ENCODE peak calls at places on chromosome 3, in six cellular contexts. J is A549, K is K562, C is SK-N-SH, I is tibial nerve, L is ovary. D is an unnamed sample. For H3K4me1, the result is how much of the 10 kb centered on the place peaks cover.

GRCh38 chr3:85208650-85209049 is 249.9 kb downstream of the CADM2 start:
- DNase-seq in J (no peak), K (no peak), C (no peak), I (no peak), L (no peak), D (no peak)

GRCh38 chr3:108131795-108132134 is 40.9 kb upstream of the CD47 start:
- DNase-seq in J (no peak), K (no peak), C (no peak), I (no peak), L (no peak), D (no peak)

GRCh38 chr3:119352863-119353527 is 58.8 kb downstream of the ARHGAP31 start:
- DNase-seq in J (peak), K (peak), C (no peak), I (no peak), L (no peak), D (no peak)

GRCh38 chr3:113186566-113186965 is 24.8 kb upstream of the BOC start:
- DNase-seq in J (no peak), K (no peak), C (no peak), I (no peak), L (no peak), D (no peak)

GRCh38 chr3:9113040-9113439 is 136.4 kb downstream of the SRGAP3 start:
- DNase-seq in J (no peak), K (no peak), C (no peak), I (no peak), L (no peak), D (no peak)

GRCh38 chr3:76970006-76970680 is 69.8 kb upstream of the ROBO2 start:
- DNase-seq in J (no peak), K (no peak), C (no peak), I (no peak), L (no peak), D (no peak)

GRCh38 chr3:65953301-65953812 is 85.4 kb downstream of the MAGI1 start:
- DNase-seq in J (no peak), K (no peak), C (no peak), I (no peak), L (no peak), D (no peak)

GRCh38 chr3:15267502-15267901 is 61.5 kb downstream of the CAPN7 start:
- DNase-seq in J (no peak), K (no peak), C (no peak), I (no peak), L (no peak), D (no peak)

GRCh38 chr3:99559196-99559595 is 79.2 kb upstream of the COL8A1 start:
- DNase-seq in J (no peak), K (no peak), C (no peak), I (no peak), L (no peak), D (no peak)

GRCh38 chr3:190666801-190667200 is 152.9 kb downstream of the IL1RAP start:
- DNase-seq in J (no peak), K (no peak), C (no peak), I (no peak), L (no peak), D (no peak)

GRCh38 chr3:11570789-11571495 is 72.8 kb downstream of the VGLL4 start:
- DNase-seq in J (no peak), K (no peak), C (no peak), I (no peak), L (no peak), D (peak)

GRCh38 chr3:36597422-36597821 is 166.9 kb downstream of the DCLK3 start:
- DNase-seq in J (peak), K (no peak), C (no peak), I (no peak), L (no peak), D (no peak)

GRCh38 chr3:122688996-122689395 is 8.4 kb downstream of the PARP14 start:
- DNase-seq in J (no peak), K (no peak), C (no peak), I (no peak), L (no peak), D (no peak)

GRCh38 chr3:32553459-32553858 is 17.2 kb downstream of the DYNC1LI1 start:
- DNase-seq in J (no peak), K (no peak), C (no peak), I (no peak), L (no peak), D (no peak)

GRCh38 chr3:28104896-28105554 is 136.4 kb upstream of the CMC1 start:
- DNase-seq in J (no peak), K (no peak), C (no peak), I (no peak), L (no peak), D (no peak)

GRCh38 chr3:61928020-61928419 is 366.6 kb downstream of the PTPRG start:
- DNase-seq in J (no peak), K (no peak), C (no peak), I (no peak), L (no peak), D (no peak)

GRCh38 chr3:116129187-116129945 is 315.9 kb downstream of the LSAMP start:
- DNase-seq in J (no peak), K (no peak), C (no peak), I (no peak), L (peak), D (no peak)

GRCh38 chr3:126979076-126979628 is 3.8 kb upstream of the PLXNA1 start:
- DNase-seq in J (no peak), K (peak), C (no peak), I (no peak), L (no peak), D (no peak)

GRCh38 chr3:55486857-55487375 is at the start of gene WNT5A:
- DNase-seq in J (peak), K (no peak), C (peak), I (no peak), L (peak), D (peak)

GRCh38 chr3:27637346-27638000 is 84.7 kb downstream of the EOMES start:
- DNase-seq in J (no peak), K (no peak), C (no peak), I (no peak), L (no peak), D (no peak)

GRCh38 chr3:172520332-172520831 is 2.8 kb downstream of the TNFSF10 start:
- DNase-seq in J (no peak), K (no peak), C (no peak), I (no peak), L (no peak), D (no peak)

GRCh38 chr3:52070724-52071621 is 14.6 kb upstream of the DUSP7 start:
- DNase-seq in J (no peak), K (no peak), C (peak), I (no peak), L (no peak), D (no peak)

GRCh38 chr3:44509985-44510360 is 32.5 kb upstream of the ZNF445 start:
- DNase-seq in J (peak), K (peak), C (no peak), I (no peak), L (no peak), D (no peak)

GRCh38 chr3:45786801-45787495 is 9.4 kb downstream of the SLC6A20 start:
- DNase-seq in J (no peak), K (no peak), C (no peak), I (no peak), L (no peak), D (no peak)

GRCh38 chr3:170247875-170248274 is 25.7 kb downstream of the PRKCI start:
- DNase-seq in J (no peak), K (no peak), C (no peak), I (no peak), L (no peak), D (no peak)

GRCh38 chr3:50323614-50324199 is 1.2 kb upstream of the HYAL2 start:
- DNase-seq in J (no peak), K (no peak), C (no peak), I (no peak), L (no peak), D (no peak)

GRCh38 chr3:69527498-69527897 is 141.6 kb upstream of the FRMD4B start:
- DNase-seq in J (no peak), K (no peak), C (no peak), I (no peak), L (no peak), D (no peak)

GRCh38 chr3:187101184-187102072 is 37.9 kb downstream of the RPL39L start:
- DNase-seq in J (peak), K (peak), C (peak), I (peak), L (peak), D (no peak)

GRCh38 chr3:81743096-81744025 is 18.1 kb downstream of the GBE1 start:
- DNase-seq in J (peak), K (peak), C (no peak), I (no peak), L (no peak), D (no peak)

GRCh38 chr3:151709847-151710246 is 23.9 kb upstream of the AADACL2 start:
- DNase-seq in J (no peak), K (no peak), C (no peak), I (no peak), L (no peak), D (no peak)

GRCh38 chr3:69359916-69360315 is 26.0 kb downstream of the FRMD4B start:
- DNase-seq in J (no peak), K (no peak), C (no peak), I (no peak), L (no peak), D (no peak)

GRCh38 chr3:107680698-107681097 is 157.9 kb downstream of the BBX start:
- DNase-seq in J (no peak), K (no peak), C (no peak), I (no peak), L (no peak), D (no peak)

GRCh38 chr3:187567741-187568140 is 102.5 kb downstream of the SST start:
- DNase-seq in J (no peak), K (no peak), C (no peak), I (no peak), L (no peak), D (no peak)

GRCh38 chr3:152402698-152403456 is 134.1 kb downstream of the MBNL1 start:
- DNase-seq in J (no peak), K (peak), C (no peak), I (no peak), L (no peak), D (no peak)

GRCh38 chr3:125121246-125122010 is 65.6 kb upstream of the HEG1 start:
- DNase-seq in J (no peak), K (no peak), C (no peak), I (no peak), L (no peak), D (no peak)

GRCh38 chr3:112388972-112389371 is 56.0 kb downstream of the CD200 start:
- DNase-seq in J (no peak), K (no peak), C (no peak), I (no peak), L (no peak), D (no peak)

DNA sequence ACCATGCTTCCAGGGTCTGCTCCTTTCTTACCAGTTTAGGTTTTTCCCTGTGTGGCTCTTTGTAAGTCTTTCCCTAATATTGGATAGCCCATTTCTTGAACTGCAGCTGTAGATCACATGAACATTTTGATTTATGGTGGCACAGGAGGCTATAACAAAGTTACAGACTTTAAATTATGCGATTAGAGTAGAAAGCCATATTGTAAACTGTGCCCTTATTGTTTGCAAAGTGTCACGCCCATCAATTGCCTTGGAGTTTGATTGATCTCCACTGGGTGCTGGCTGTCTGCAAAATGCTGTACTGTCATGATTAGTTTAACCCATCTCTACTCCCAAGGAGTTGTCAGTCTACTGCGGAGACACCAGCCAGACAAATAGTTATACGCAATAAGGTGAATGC is 110.3 kb downstream of the CACNA2D3 start:
- DNase-seq in J (no peak), K (no peak), C (no peak), I (no peak), L (no peak), D (no peak)
- TF ChIP-seq EP300 in J (no peak), K (no peak), C (no peak), I (no peak), L (no peak), D (no peak)

DNA sequence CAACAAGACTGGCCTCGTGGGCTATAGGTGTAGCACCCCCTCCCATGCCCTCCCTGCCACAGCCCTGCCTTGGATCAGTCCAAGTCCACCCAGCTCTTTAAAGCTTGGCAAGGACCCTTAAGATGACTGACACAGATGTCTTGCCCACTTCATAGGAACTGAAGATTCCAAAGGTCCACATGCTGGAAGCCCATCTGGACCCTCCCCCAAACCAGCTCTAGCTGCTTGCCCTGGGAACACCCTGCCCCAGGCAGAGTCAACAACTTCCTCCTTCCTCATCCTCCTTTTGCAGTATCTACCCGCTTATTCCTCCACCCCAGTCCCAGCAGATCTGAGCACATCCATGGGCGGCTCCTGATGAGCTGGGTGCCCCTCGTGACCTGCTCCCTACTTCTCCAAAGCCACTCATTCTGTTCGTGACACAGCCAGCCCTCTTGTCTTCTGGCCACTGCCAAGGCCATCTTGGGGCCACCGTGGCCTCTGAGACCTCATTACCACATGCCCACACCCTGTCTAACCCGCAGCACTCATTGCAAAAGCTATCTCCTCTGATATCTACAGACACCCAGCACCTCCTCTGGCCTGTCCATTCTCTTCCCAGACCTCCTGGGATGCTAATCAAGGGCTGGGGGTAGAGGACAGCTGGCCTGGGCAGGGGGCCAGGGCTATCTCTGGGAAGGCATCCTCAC is 2.0 kb upstream of the PFKFB4 start:
- DNase-seq in J (no peak), K (no peak), C (peak), I (peak), L (no peak), D (peak)
- H3K4me1 ChIP-seq in J (half or more), K (half or more), C (half or more), I (under half), L (under half), D (half or more)

GRCh38 chr3:7195934-7196333 is 335.0 kb downstream of the GRM7 start:
- DNase-seq in J (no peak), K (no peak), C (no peak), I (no peak), L (no peak), D (no peak)

GRCh38 chr3:7193271-7193670 is 332.4 kb downstream of the GRM7 start:
- DNase-seq in J (no peak), K (no peak), C (no peak), I (no peak), L (no peak), D (no peak)

GRCh38 chr3:7188551-7188950 is 327.6 kb downstream of the GRM7 start:
- DNase-seq in J (no peak), K (no peak), C (no peak), I (no peak), L (no peak), D (no peak)

GRCh38 chr3:7190094-7190493 is 329.2 kb downstream of the GRM7 start:
- DNase-seq in J (no peak), K (no peak), C (no peak), I (no peak), L (no peak), D (no peak)

GRCh38 chr3:7194081-7194835 is 333.3 kb downstream of the GRM7 start:
- DNase-seq in J (no peak), K (no peak), C (no peak), I (no peak), L (no peak), D (no peak)
- TF ChIP-seq EP300 in J (no peak), K (no peak), C (no peak), I (no peak), L (no peak), D (no peak)

GRCh38 chr3:158350971-158351370 is 220.0 kb upstream of the MLF1 start:
- DNase-seq in J (no peak), K (no peak), C (no peak), I (no peak), L (no peak), D (no peak)
- H3K4me1 ChIP-seq in J (under half), K (under half), C (under half), I (under half), L (under half), D (under half)

GRCh38 chr3:191686626-191687025 is 225.7 kb downstream of the PYDC2 start:
- DNase-seq in J (no peak), K (no peak), C (no peak), I (no peak), L (no peak), D (no peak)

DNA sequence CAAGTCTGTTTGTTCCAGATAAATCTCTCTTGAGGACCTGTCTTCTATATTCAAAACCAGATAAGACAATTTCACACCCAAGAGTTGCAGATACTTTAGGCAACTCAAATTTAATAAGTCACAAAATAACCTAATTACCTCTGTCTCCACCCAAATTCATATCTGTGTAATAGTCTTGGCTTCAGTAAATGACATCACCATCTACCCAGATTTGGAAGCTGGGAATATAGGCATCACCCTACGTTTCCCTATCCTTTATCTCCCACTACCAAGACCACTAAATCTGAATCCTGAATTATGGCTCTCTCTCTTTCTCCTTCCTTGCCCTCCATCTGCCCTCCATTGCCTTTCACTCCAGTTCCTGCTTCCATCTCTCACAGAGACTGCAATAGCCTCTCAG is 220.2 kb downstream of the PYDC2 start:
- DNase-seq in J (no peak), K (no peak), C (no peak), I (no peak), L (no peak), D (no peak)
- TF ChIP-seq EP300 in J (no peak), K (no peak), C (no peak), I (no peak), L (no peak), D (no peak)

DNA sequence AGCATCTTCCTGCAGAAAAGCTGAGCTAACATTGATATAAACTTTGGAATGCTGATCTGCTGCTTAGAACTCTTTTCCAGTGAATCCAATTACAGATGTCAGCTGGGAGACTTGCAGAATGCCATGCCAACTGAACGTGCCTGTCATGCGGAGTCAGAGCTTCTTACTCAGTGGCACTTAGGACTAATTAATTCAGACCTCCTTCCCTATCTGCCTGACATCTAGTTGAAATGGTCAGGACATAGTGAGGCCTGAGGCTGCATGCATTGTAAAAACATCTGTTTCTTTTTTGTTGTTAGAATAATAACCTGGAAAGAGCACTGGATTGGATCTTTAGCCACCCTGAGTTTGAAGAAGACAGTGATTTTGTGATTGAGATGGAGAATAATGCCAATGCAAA is 112.6 kb downstream of the USP13 start:
- DNase-seq in J (no peak), K (no peak), C (peak), I (no peak), L (no peak), D (no peak)
- H3K4me1 ChIP-seq in J (under half), K (under half), C (under half), I (under half), L (under half), D (under half)

GRCh38 chr3:128919988-128920387 is 40.6 kb downstream of the ACAD9 start:
- DNase-seq in J (no peak), K (no peak), C (no peak), I (no peak), L (no peak), D (no peak)

GRCh38 chr3:128922804-128923459 is 43.5 kb downstream of the ACAD9 start:
- DNase-seq in J (no peak), K (no peak), C (no peak), I (no peak), L (no peak), D (no peak)

GRCh38 chr3:128911911-128912310 is 32.5 kb downstream of the ACAD9 start:
- DNase-seq in J (no peak), K (no peak), C (no peak), I (no peak), L (no peak), D (no peak)

GRCh38 chr3:128914966-128915645 is 35.7 kb downstream of the ACAD9 start:
- DNase-seq in J (no peak), K (no peak), C (no peak), I (no peak), L (no peak), D (no peak)

GRCh38 chr3:128917291-128917690 is 37.9 kb downstream of the ACAD9 start:
- DNase-seq in J (no peak), K (no peak), C (no peak), I (no peak), L (no peak), D (no peak)
- TF ChIP-seq EP300 in J (no peak), K (no peak), C (no peak), I (no peak), L (no peak), D (no peak)